ENCODE peak calls at places on chromosomes 16 and 17, in five cellular contexts. B, I, Y, X and Z are unnamed samples.

GRCh38 chr17:42819939-42820535 is 4.0 kb downstream of the BECN1 start:
- DNase-seq in Y (peak; percentile 88), X (peak; percentile 69), B (peak; percentile 84), I (no peak), Z (peak; percentile 40)

GRCh38 chr16:81790772-81791171 is 11.7 kb downstream of the PLCG2 start:
- DNase-seq in I (no peak), X (no peak), Y (no peak), B (no peak), Z (no peak)

GRCh38 chr16:31875112-31875803 is 1.7 kb downstream of the ZNF267 start:
- DNase-seq in B (no peak), X (peak; percentile 27), Y (no peak), I (no peak), Z (no peak)

GRCh38 chr17:1724869-1725641 is 551 bp downstream of the WDR81 start:
- DNase-seq in I (no peak), X (no peak), Y (peak; percentile 64), B (no peak), Z (no peak)

GRCh38 chr17:1498869-1499268 is 6.4 kb upstream of the MYO1C start:
- DNase-seq in Y (no peak), I (no peak), B (no peak), X (no peak), Z (no peak)

GRCh38 chr16:81688182-81688581 is 90.9 kb upstream of the PLCG2 start:
- DNase-seq in I (no peak), X (peak; percentile 31), Y (no peak), B (no peak), Z (no peak)

GRCh38 chr16:58306327-58306726 is 11.5 kb upstream of the PRSS54 start:
- DNase-seq in Y (no peak), B (peak; percentile 44), I (no peak), X (peak; percentile 11), Z (no peak)

GRCh38 chr17:7330099-7331015 is 1.2 kb upstream of the NEURL4 start:
- DNase-seq in I (no peak), X (peak; percentile 60), Y (peak; percentile 92), B (peak; percentile 90), Z (peak; percentile 77)

GRCh38 chr17:55655777-55656176 is 66.9 kb downstream of the TMEM100 start:
- DNase-seq in I (no peak), X (no peak), Y (no peak), B (no peak), Z (no peak)

GRCh38 chr17:42098747-42099399 is 600 bp upstream of the ZNF385C start:
- DNase-seq in B (no peak), I (no peak), X (no peak), Y (peak; percentile 35), Z (no peak)

GRCh38 chr17:4939554-4939803 is 367 bp downstream of the SLC25A11 start:
- DNase-seq in B (no peak), X (no peak), Y (no peak), I (no peak), Z (no peak)

GRCh38 chr17:62017912-62018311 is 47.2 kb downstream of the MED13 start:
- DNase-seq in B (no peak), Y (no peak), I (no peak), X (peak; percentile 34), Z (no peak)

GRCh38 chr17:3027786-3028532 is 35.4 kb downstream of the OR1D5 start:
- DNase-seq in I (no peak), X (no peak), Y (no peak), B (no peak), Z (no peak)

GRCh38 chr16:49755291-49755611 is 100.7 kb downstream of the ZNF423 start:
- DNase-seq in Y (peak; percentile 75), I (no peak), B (peak; percentile 35), X (peak; percentile 28), Z (no peak)

GRCh38 chr17:59853168-59853918 is 39.4 kb downstream of the TUBD1 start:
- DNase-seq in B (peak; percentile 100), I (no peak), X (peak; percentile 100), Y (peak; percentile 16), Z (no peak)

GRCh38 chr16:27402569-27402963 is 592 bp downstream of the IL21R start:
- DNase-seq in I (no peak), B (no peak), X (no peak), Y (no peak), Z (no peak)

GRCh38 chr16:53511084-53511402 is 8.0 kb upstream of the AKTIP start:
- DNase-seq in B (no peak), Y (no peak), I (no peak), X (no peak), Z (no peak)

GRCh38 chr17:49687878-49688491 is 10.1 kb upstream of the SPOP start:
- DNase-seq in X (peak; percentile 49), B (no peak), I (no peak), Y (no peak), Z (peak; percentile 29)

GRCh38 chr16:85662976-85663830 is 25.6 kb downstream of the GINS2 start:
- DNase-seq in I (no peak), Y (no peak), B (no peak), X (no peak), Z (no peak)

GRCh38 chr16:54398986-54399385 is 112.4 kb upstream of the IRX3 start:
- DNase-seq in Y (no peak), I (no peak), B (no peak), X (no peak), Z (no peak)

GRCh38 chr17:40707720-40708119 is 4.2 kb upstream of the KRT24 start:
- DNase-seq in B (peak; percentile 49), Y (no peak), X (peak; percentile 39), I (no peak), Z (peak; percentile 23)

GRCh38 chr16:29256501-29256981 is 150.0 kb downstream of the NPIPB11 start:
- DNase-seq in X (no peak), Y (peak; percentile 24), B (no peak), I (no peak), Z (no peak)

DNA sequence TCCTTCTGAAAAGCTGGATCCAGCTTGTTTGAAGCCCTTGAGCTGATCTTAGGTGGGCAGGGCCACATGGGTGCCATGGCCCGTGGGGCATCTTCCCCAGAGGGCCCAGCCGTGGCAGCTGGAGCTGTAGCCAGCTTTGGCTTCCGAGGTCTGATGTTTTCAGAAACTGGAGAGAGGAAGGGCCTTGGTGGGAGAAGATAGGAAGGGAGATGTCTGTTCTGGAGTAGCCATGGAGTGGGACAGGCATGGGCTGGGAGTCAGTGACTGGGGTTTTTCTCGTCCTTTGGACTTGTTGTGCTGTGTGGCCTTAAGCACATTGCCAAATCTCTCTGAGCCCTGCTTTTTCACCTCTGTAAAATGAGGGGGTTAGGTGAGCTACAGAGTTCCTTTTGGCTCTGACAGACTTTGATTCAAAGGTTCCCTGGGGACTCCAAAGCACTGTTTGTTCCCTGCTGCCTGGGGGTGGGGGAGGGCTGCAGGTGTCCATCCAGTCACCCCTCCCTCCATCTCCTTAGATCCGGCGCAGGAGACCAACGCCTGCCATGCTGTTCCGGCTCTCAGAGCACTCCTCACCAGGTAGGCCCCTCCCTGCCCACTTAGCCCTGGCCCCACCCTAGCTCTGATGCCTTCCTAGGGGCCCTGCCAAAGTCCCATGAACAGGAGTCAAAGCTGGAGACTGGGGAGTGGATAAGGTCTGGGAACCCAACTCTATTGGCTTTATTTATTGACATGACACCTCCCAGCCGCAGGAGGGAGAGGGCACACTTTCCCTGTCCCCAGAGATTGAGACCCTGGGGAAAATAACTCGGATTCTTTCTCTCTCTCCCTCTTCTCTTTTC is 2.1 kb downstream of the PPP1R1B start:
- DNase-seq in I (no peak), Y (no peak), X (no peak), B (no peak), Z (no peak)
- H3K27ac ChIP-seq in I (no peak overlapping the region), Y (no peak overlapping the region), X (no peak overlapping the region), B (no peak overlapping the region), Z (no peak overlapping the region)

GRCh38 chr17:73694491-73694890 is 50.2 kb upstream of the SDK2 start:
- DNase-seq in Y (no peak), I (no peak), B (no peak), X (no peak), Z (no peak)

GRCh38 chr17:73695035-73695738 is 50.9 kb upstream of the SDK2 start:
- DNase-seq in I (no peak), B (no peak), Y (no peak), X (no peak), Z (no peak)

GRCh38 chr17:73696251-73696650 is 52.0 kb upstream of the SDK2 start:
- DNase-seq in Y (no peak), I (no peak), B (no peak), X (no peak), Z (no peak)

GRCh38 chr17:73698966-73699365 is 54.7 kb upstream of the SDK2 start:
- DNase-seq in Y (no peak), I (no peak), X (no peak), B (no peak), Z (no peak)

DNA sequence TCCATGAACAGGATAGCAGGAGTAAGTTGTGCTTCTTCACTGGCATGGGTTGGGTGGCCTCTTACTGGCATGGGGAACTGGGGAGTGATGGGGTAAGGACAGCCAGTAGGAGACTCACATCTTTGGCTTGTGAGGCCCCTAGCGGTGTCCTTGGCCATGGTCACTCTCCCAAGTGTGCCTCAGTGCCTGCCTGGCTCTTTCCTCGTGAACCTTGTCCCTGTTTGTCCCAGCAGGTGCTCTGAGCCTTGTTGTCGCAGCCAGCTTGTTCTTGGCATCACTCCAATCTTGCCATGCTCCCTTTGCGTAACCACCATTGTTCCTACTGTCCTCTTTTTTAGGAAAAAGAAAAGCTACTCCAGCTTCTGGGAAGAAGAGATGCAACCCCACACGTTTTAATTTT is 53.6 kb upstream of the SDK2 start:
- DNase-seq in Y (no peak), B (no peak), I (no peak), X (no peak), Z (no peak)
- TF ChIP-seq CTCF in Y (peak; percentile 21), B (no peak), I (no peak), X (peak; percentile 17), Z (no peak)

DNA sequence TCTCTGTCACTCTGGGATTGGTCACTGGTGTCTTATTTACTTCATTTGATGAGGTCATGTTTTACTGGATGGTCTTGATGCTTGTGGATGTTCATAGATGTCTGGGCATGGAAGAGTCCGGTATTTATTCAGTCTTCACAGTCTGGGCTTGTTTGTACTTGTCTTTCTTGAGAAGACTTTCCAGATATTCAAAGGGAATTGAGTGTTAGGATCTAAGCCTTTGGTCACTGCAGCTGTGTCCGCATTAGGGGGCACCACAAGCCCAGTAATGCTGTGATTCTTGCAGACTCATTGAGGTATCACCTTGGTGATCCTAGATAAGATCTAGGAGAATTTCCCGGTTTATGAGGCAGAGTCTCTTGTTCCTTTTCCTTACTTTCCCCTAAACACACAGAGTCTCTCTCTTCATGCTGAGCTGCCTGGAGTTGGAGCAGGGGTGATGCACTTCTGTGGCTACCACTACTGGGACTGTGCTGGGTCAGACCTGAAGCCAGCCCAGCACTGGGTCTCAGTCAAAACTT is 214.7 kb downstream of the SPECC1 start:
- DNase-seq in B (peak; percentile 36), Y (no peak), X (peak; percentile 31), I (no peak), Z (no peak)
- H3K27ac ChIP-seq in B (peak overlapping the region; percentile 46), Y (no peak overlapping the region), X (no peak overlapping the region), I (no peak overlapping the region), Z (no peak overlapping the region)

DNA sequence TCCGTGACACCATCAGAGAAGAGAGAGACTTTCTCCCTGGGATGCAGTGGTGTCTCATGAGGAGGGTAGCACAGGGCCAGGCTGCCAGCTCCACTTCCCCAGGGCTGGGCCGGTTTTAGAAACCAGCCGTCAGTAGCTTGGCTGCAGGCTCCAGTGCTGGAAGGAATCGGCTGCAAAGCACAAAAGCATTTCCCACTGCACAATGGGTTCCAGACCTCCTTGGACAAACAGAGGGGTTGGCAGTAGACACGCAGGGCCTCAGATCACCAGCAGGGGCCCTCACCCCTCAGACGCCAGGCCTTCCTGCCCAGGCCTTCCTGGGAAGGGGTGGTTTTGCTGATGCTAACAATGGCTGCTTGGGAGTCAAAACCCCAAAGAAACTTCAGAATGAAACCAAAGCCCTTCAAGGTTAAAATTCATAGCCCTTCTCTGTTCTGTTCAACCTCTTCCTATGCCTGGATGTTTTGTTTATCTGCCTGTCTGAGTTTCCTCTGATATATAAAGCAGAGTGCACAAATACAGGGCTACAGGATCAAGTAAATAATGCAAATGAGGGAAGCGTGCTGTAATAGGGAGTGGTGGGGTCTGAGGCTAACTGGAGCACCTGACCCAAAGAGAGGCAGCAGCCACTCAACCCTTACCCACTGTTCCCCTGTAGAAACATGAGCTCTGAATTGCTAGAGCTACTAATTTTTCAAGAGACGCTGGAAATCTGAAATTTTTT is 26.2 kb downstream of the TEKT5 start:
- DNase-seq in X (peak; percentile 45), B (peak; percentile 54), I (no peak), Y (peak; percentile 76), Z (no peak)
- TF ChIP-seq CTCF in X (peak; percentile 60), B (no peak), I (peak; percentile 39), Y (peak; percentile 65), Z (peak; percentile 42)